ENCODE peak calls at places on chromosomes 1 and 21, in seven cellular contexts. One of them, this sample, is unnamed. For H3K36me3, the result is how much of the 10 kb centered on the place peaks cover.

GRCh38 chr1:34763142-34763781 is 3.7 kb downstream of the GJB4 start:
- DNase-seq in heart left ventricle: no peak
- DNase-seq in adrenal gland: no peak
- DNase-seq in vagina: no peak
- DNase-seq in tibial nerve: no peak
- DNase-seq in lower lobe of right lung: no peak
- DNase-seq in neural progenitor cell: no peak
- DNase-seq in this sample: no peak

GRCh38 chr1:183180213-183180612 is 5.9 kb upstream of the LAMC2 start:
- DNase-seq in heart left ventricle: no peak
- DNase-seq in adrenal gland: peak
- DNase-seq in vagina: no peak
- DNase-seq in tibial nerve: peak
- DNase-seq in lower lobe of right lung: no peak
- DNase-seq in neural progenitor cell: no peak
- DNase-seq in this sample: no peak

GRCh38 chr1:233518344-233518743 is 95.6 kb upstream of the KCNK1 start:
- DNase-seq in heart left ventricle: no peak
- DNase-seq in adrenal gland: peak
- DNase-seq in vagina: no peak
- DNase-seq in tibial nerve: no peak
- DNase-seq in lower lobe of right lung: no peak
- DNase-seq in neural progenitor cell: peak
- DNase-seq in this sample: no peak

GRCh38 chr1:20112279-20113000 is 6.9 kb downstream of the PLA2G2D start:
- DNase-seq in heart left ventricle: no peak
- DNase-seq in adrenal gland: no peak
- DNase-seq in vagina: no peak
- DNase-seq in tibial nerve: no peak
- DNase-seq in lower lobe of right lung: no peak
- DNase-seq in neural progenitor cell: no peak
- DNase-seq in this sample: no peak

GRCh38 chr1:145872421-145872891 is 13.2 kb downstream of the ANKRD35 start:
- DNase-seq in heart left ventricle: peak
- DNase-seq in adrenal gland: no peak
- DNase-seq in vagina: no peak
- DNase-seq in tibial nerve: peak
- DNase-seq in lower lobe of right lung: no peak
- DNase-seq in neural progenitor cell: peak
- DNase-seq in this sample: no peak

GRCh38 chr1:165875171-165875570 is 47.8 kb downstream of the UCK2 start:
- DNase-seq in heart left ventricle: no peak
- DNase-seq in adrenal gland: no peak
- DNase-seq in vagina: no peak
- DNase-seq in tibial nerve: no peak
- DNase-seq in lower lobe of right lung: no peak
- DNase-seq in neural progenitor cell: no peak
- DNase-seq in this sample: no peak

GRCh38 chr1:94622757-94623156 is 81.2 kb upstream of the F3 start:
- DNase-seq in heart left ventricle: no peak
- DNase-seq in adrenal gland: no peak
- DNase-seq in vagina: no peak
- DNase-seq in tibial nerve: no peak
- DNase-seq in lower lobe of right lung: no peak
- DNase-seq in neural progenitor cell: peak
- DNase-seq in this sample: no peak

GRCh38 chr1:94299627-94300552 is 62.5 kb upstream of the ARHGAP29 start:
- DNase-seq in heart left ventricle: no peak
- DNase-seq in adrenal gland: no peak
- DNase-seq in vagina: no peak
- DNase-seq in tibial nerve: no peak
- DNase-seq in lower lobe of right lung: no peak
- DNase-seq in neural progenitor cell: no peak
- DNase-seq in this sample: no peak

GRCh38 chr1:203136409-203137042 is 9.0 kb downstream of the ADORA1 start:
- DNase-seq in heart left ventricle: no peak
- DNase-seq in adrenal gland: no peak
- DNase-seq in vagina: no peak
- DNase-seq in tibial nerve: no peak
- DNase-seq in lower lobe of right lung: no peak
- DNase-seq in neural progenitor cell: no peak
- DNase-seq in this sample: no peak

GRCh38 chr1:32073387-32074229 is 869 bp downstream of the TMEM39B start:
- DNase-seq in heart left ventricle: no peak
- DNase-seq in adrenal gland: no peak
- DNase-seq in vagina: no peak
- DNase-seq in tibial nerve: no peak
- DNase-seq in lower lobe of right lung: no peak
- DNase-seq in neural progenitor cell: peak
- DNase-seq in this sample: no peak

DNA sequence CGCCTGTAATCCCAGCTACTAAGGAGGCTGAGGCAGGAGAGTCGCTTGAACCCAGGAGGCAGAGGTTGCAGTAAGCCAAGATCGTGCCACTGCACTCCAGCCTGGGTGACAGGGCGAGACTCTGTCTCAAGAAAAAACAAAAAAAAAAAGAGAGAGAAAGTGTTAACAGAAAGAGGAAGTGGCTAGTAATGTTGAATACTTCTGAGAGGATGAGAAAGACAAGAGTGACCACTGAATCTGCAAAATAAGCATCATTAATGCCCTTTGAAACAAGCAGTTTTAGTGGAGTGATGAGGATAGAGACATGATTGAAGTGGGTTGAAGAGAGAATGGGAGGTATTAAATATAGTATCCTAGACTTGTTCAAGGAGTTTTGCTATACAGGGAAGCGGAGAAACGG is 11.7 kb downstream of the MPZ start:
- DNase-seq in heart left ventricle: no peak
- DNase-seq in adrenal gland: no peak
- DNase-seq in vagina: no peak
- DNase-seq in tibial nerve: no peak
- DNase-seq in lower lobe of right lung: no peak
- DNase-seq in neural progenitor cell: no peak
- DNase-seq in this sample: no peak
- H3K36me3 ChIP-seq in heart left ventricle: under half
- H3K36me3 ChIP-seq in adrenal gland: under half
- H3K36me3 ChIP-seq in vagina: under half
- H3K36me3 ChIP-seq in tibial nerve: under half
- H3K36me3 ChIP-seq in lower lobe of right lung: under half
- H3K36me3 ChIP-seq in neural progenitor cell: under half
- H3K36me3 ChIP-seq in this sample: under half

GRCh38 chr1:54864460-54865208 is 22.4 kb downstream of the DHCR24 start:
- DNase-seq in heart left ventricle: no peak
- DNase-seq in adrenal gland: peak
- DNase-seq in vagina: no peak
- DNase-seq in tibial nerve: no peak
- DNase-seq in lower lobe of right lung: no peak
- DNase-seq in neural progenitor cell: no peak
- DNase-seq in this sample: no peak

GRCh38 chr1:54867717-54868057 is 19.3 kb downstream of the DHCR24 start:
- DNase-seq in heart left ventricle: no peak
- DNase-seq in adrenal gland: no peak
- DNase-seq in vagina: no peak
- DNase-seq in tibial nerve: no peak
- DNase-seq in lower lobe of right lung: no peak
- DNase-seq in neural progenitor cell: no peak
- DNase-seq in this sample: no peak

GRCh38 chr1:54866801-54867716 is 19.9 kb downstream of the DHCR24 start:
- DNase-seq in heart left ventricle: no peak
- DNase-seq in adrenal gland: no peak
- DNase-seq in vagina: no peak
- DNase-seq in tibial nerve: no peak
- DNase-seq in lower lobe of right lung: no peak
- DNase-seq in neural progenitor cell: no peak
- DNase-seq in this sample: no peak

GRCh38 chr1:54863267-54863665 is 23.7 kb downstream of the DHCR24 start:
- DNase-seq in heart left ventricle: no peak
- DNase-seq in adrenal gland: peak
- DNase-seq in vagina: no peak
- DNase-seq in tibial nerve: no peak
- DNase-seq in lower lobe of right lung: no peak
- DNase-seq in neural progenitor cell: no peak
- DNase-seq in this sample: no peak

DNA sequence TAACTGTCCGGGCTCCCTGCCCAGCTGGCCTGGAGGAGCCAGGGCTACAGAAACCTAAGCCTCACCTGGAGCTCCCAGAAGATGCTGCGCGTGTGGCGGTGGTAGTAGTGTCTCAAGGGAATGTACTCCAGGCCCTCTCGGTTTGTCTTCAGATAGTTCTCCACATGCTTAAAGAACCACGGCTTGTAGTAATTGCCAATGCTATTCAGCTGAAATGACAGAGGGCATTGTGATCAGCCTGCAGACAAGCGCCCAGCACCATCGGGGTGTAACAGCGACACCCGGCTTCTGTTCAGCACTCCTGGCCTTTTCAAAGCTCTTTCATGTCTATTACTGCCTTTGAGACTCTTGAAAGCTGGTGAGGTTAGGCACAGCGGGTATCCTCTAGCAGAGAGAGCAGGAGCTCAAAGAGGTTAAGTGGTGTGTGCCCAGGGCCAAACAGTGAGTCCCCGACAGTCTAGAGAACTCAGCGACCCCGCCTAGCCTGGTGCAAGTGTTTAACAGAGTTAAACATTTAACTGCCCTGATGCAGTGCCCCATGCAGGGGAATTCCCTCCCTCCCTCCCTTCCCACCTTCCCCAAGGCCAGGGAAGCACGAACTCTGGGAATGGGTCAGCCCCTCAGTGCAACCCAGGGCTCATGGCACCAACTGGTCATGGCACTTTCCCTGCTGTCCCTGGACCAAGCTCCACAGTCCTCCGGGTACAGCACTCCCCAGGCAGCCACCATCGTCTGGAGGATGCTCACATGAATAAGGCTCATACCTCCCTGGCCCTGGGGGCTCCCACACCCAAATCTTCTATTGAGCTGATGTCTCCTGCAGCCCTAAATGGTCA is 21.5 kb downstream of the DHCR24 start:
- DNase-seq in heart left ventricle: no peak
- DNase-seq in adrenal gland: no peak
- DNase-seq in vagina: no peak
- DNase-seq in tibial nerve: no peak
- DNase-seq in lower lobe of right lung: peak
- DNase-seq in neural progenitor cell: no peak
- DNase-seq in this sample: no peak
- TF ChIP-seq CTCF in heart left ventricle: no peak
- TF ChIP-seq CTCF in adrenal gland: no peak
- TF ChIP-seq CTCF in vagina: no peak
- TF ChIP-seq CTCF in tibial nerve: no peak
- TF ChIP-seq CTCF in lower lobe of right lung: no peak
- TF ChIP-seq CTCF in neural progenitor cell: no peak
- TF ChIP-seq CTCF in this sample: no peak

DNA sequence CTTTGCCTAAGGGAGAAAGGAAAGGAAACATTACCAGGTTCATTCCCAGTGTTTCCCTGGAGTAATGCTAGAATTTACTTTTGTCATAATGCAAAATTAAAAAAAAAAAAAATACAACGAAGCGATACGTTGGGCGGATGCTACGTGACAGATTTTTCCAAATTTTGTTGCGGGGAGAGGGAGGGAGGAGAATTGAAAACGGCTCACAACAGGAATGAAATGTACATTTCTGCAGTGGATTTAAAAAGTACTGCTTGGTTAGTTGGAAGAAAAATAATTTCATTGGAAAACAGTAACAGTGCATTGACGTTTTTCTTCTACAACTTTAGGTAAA is 157.5 kb downstream of the RUNX1 start:
- DNase-seq in heart left ventricle: no peak
- DNase-seq in adrenal gland: no peak
- DNase-seq in vagina: no peak
- DNase-seq in tibial nerve: no peak
- DNase-seq in lower lobe of right lung: no peak
- DNase-seq in neural progenitor cell: no peak
- DNase-seq in this sample: no peak
- H3K4me3 ChIP-seq in heart left ventricle: no peak
- H3K4me3 ChIP-seq in adrenal gland: no peak
- H3K4me3 ChIP-seq in vagina: peak
- H3K4me3 ChIP-seq in tibial nerve: no peak
- H3K4me3 ChIP-seq in lower lobe of right lung: peak
- H3K4me3 ChIP-seq in neural progenitor cell: peak
- H3K4me3 ChIP-seq in this sample: no peak

GRCh38 chr1:21220815-21221214 is 44.1 kb upstream of the EIF4G3 start:
- DNase-seq in heart left ventricle: no peak
- DNase-seq in adrenal gland: no peak
- DNase-seq in vagina: no peak
- DNase-seq in tibial nerve: no peak
- DNase-seq in lower lobe of right lung: no peak
- DNase-seq in neural progenitor cell: no peak
- DNase-seq in this sample: no peak
- H3K36me3 ChIP-seq in heart left ventricle: half or more
- H3K36me3 ChIP-seq in adrenal gland: half or more
- H3K36me3 ChIP-seq in vagina: half or more
- H3K36me3 ChIP-seq in tibial nerve: under half
- H3K36me3 ChIP-seq in lower lobe of right lung: half or more
- H3K36me3 ChIP-seq in neural progenitor cell: under half
- H3K36me3 ChIP-seq in this sample: under half

This sample was measured in CD8-positive, alpha-beta T cell.